ENCODE peak calls at places on chromosome 18, in five cellular contexts. J is mesenchymal stem cell, D is neuronal stem cell, Q is trophoblast cell, K is H9. F is an unnamed sample.

GRCh38 chr18:67410671-67411070 is 105.8 kb downstream of the DSEL start:
- DNase-seq in Q (no peak), J (no peak), K (no peak), D (no peak), F (no peak)

GRCh38 chr18:74456409-74457042 is 582 bp downstream of the DIPK1C start:
- DNase-seq in J (no peak), K (no peak), D (no peak), Q (no peak), F (no peak)

GRCh38 chr18:48813833-48814489 is 136.8 kb downstream of the SMAD7 start:
- DNase-seq in Q (no peak), D (no peak), J (no peak), K (peak; percentile 9), F (peak; percentile 33)

GRCh38 chr18:58721586-58722160 is 50.4 kb downstream of the MALT1 start:
- DNase-seq in K (no peak), Q (no peak), D (no peak), J (no peak), F (no peak)

GRCh38 chr18:57539702-57540101 is 46.8 kb downstream of the FECH start:
- DNase-seq in Q (no peak), D (no peak), K (no peak), J (no peak), F (no peak)

GRCh38 chr18:59057493-59057795 is 82.2 kb upstream of the SEC11C start:
- DNase-seq in D (no peak), K (no peak), J (no peak), Q (no peak), F (no peak)

GRCh38 chr18:28201056-28201455 is 24.1 kb upstream of the CDH2 start:
- DNase-seq in D (no peak), Q (no peak), J (no peak), K (no peak), F (no peak)

GRCh38 chr18:3055201-3055600 is 42.3 kb upstream of the LPIN2 start:
- DNase-seq in Q (no peak), D (no peak), K (no peak), J (no peak), F (no peak)

GRCh38 chr18:5106730-5107129 is 90.3 kb downstream of the AKAIN1 start:
- DNase-seq in J (no peak), Q (no peak), K (no peak), D (no peak), F (no peak)

GRCh38 chr18:23725351-23725750 is 36.1 kb downstream of the LAMA3 start:
- DNase-seq in D (no peak), K (no peak), Q (no peak), J (no peak), F (no peak)

GRCh38 chr18:74083071-74083954 is 64.3 kb downstream of the FBXO15 start:
- DNase-seq in Q (no peak), K (no peak), D (no peak), J (no peak), F (no peak)

GRCh38 chr18:70490008-70490933 is 201.4 kb downstream of the SOCS6 start:
- DNase-seq in Q (peak; percentile 46), D (peak; percentile 57), J (peak; percentile 56), K (no peak), F (no peak)

GRCh38 chr18:12703714-12704113 is 872 bp downstream of the PSMG2 start:
- DNase-seq in J (peak; percentile 33), Q (no peak), D (no peak), K (no peak), F (no peak)

GRCh38 chr18:36653870-36654269 is 174.9 kb downstream of the TPGS2 start:
- DNase-seq in K (no peak), J (no peak), D (no peak), Q (no peak), F (no peak)

GRCh38 chr18:26185267-26185666 is 41.0 kb upstream of the TAF4B start:
- DNase-seq in J (no peak), Q (no peak), K (no peak), D (no peak), F (no peak)

GRCh38 chr18:45825258-45825744 is at the start of gene SIGLEC15:
- DNase-seq in D (no peak), J (no peak), K (no peak), Q (no peak), F (no peak)

GRCh38 chr18:74674487-74674886 is 76.8 kb downstream of the ZNF407 start:
- DNase-seq in D (no peak), K (no peak), J (no peak), Q (no peak), F (no peak)

GRCh38 chr18:48037481-48038271 is 107.2 kb upstream of the SMAD2 start:
- DNase-seq in K (peak; percentile 69), Q (no peak), J (no peak), D (no peak), F (no peak)

GRCh38 chr18:75478996-75479870 is 51.7 kb upstream of the SMIM21 start:
- DNase-seq in D (peak; percentile 32), Q (no peak), J (peak; percentile 57), K (no peak), F (no peak)

GRCh38 chr18:51006061-51006818 is 23.8 kb upstream of the SMAD4 start:
- DNase-seq in D (no peak), J (no peak), K (no peak), Q (peak; percentile 92), F (no peak)

GRCh38 chr18:38751897-38752296 is 1186.3 kb upstream of the CELF4 start:
- DNase-seq in Q (no peak), D (no peak), K (no peak), J (peak; percentile 8), F (no peak)

GRCh38 chr18:10604178-10604577 is 78.4 kb downstream of the NAPG start:
- DNase-seq in K (no peak), D (no peak), Q (no peak), J (no peak), F (no peak)

GRCh38 chr18:14945984-14946383 is 198.0 kb downstream of the ANKRD30B start:
- DNase-seq in K (no peak), J (no peak), Q (no peak), D (no peak), F (no peak)

GRCh38 chr18:35581555-35582309 is at the start of gene GALNT1:
- DNase-seq in J (peak; percentile 14), K (no peak), D (peak; percentile 12), Q (no peak), F (no peak)
- H3K14ac ChIP-seq in J (peak within 1 kb of the TSS; percentile 63), K (peak within 1 kb of the TSS; percentile 94), D (no peak within 1 kb of the TSS), Q (peak within 1 kb of the TSS; percentile 99), F (no peak within 1 kb of the TSS)

GRCh38 chr18:76564636-76565237 is 69.7 kb upstream of the ZNF516 start:
- DNase-seq in K (no peak), D (no peak), Q (no peak), J (no peak), F (peak; percentile 40)

GRCh38 chr18:76564117-76564516 is 69.1 kb upstream of the ZNF516 start:
- DNase-seq in Q (no peak), K (no peak), D (no peak), J (peak; percentile 47), F (no peak)

GRCh38 chr18:76566987-76567386 is 71.9 kb upstream of the ZNF516 start:
- DNase-seq in Q (no peak), K (no peak), J (no peak), D (no peak), F (no peak)

GRCh38 chr18:76567835-76568445 is 72.9 kb upstream of the ZNF516 start:
- DNase-seq in D (no peak), J (no peak), Q (no peak), K (no peak), F (no peak)

GRCh38 chr18:76565238-76566173 is 70.5 kb upstream of the ZNF516 start:
- DNase-seq in K (peak; percentile 79), D (peak; percentile 75), J (peak; percentile 92), Q (peak; percentile 81), F (peak; percentile 48)
- H2BK12ac ChIP-seq in K (no peak overlapping the region), D (no peak overlapping the region), J (no peak overlapping the region), Q (no peak overlapping the region), F (no peak overlapping the region)

GRCh38 chr18:71865888-71866287 is 678.3 kb downstream of the CBLN2 start:
- DNase-seq in J (no peak), D (no peak), Q (no peak), K (no peak), F (no peak)
- H3K14ac ChIP-seq in J (no peak overlapping the region), D (no peak overlapping the region), Q (no peak overlapping the region), K (no peak overlapping the region), F (no peak overlapping the region)

GRCh38 chr18:13849791-13850190 is 25.8 kb downstream of the MC5R start:
- DNase-seq in D (no peak), K (no peak), Q (no peak), J (no peak), F (no peak)
- H2BK12ac ChIP-seq in D (no peak overlapping the region), K (no peak overlapping the region), Q (no peak overlapping the region), J (no peak overlapping the region), F (no peak overlapping the region)

GRCh38 chr18:77071711-77072292 is 60.8 kb downstream of the MBP start:
- DNase-seq in J (peak; percentile 79), Q (peak; percentile 48), K (no peak), D (no peak), F (no peak)
- H3K14ac ChIP-seq in J (no peak overlapping the region), Q (no peak overlapping the region), K (no peak overlapping the region), D (no peak overlapping the region), F (no peak overlapping the region)

F was measured in H1.